ENCODE peak calls at places on chromosomes 13 and 19, in six cellular contexts. O, N, L, J, S and M are unnamed samples.

GRCh38 chr19:15550847-15551182 is 42.5 kb downstream of the CYP4F22 start:
- DNase-seq in O (peak), N (peak), L (peak), J (no peak), S (no peak), M (no peak)

GRCh38 chr19:38251564-38252051 is 4.6 kb downstream of the PPP1R14A start:
- DNase-seq in O (no peak), N (no peak), L (no peak), J (no peak), S (no peak), M (peak)

GRCh38 chr13:110272651-110273050 is 34.3 kb downstream of the COL4A1 start:
- DNase-seq in O (no peak), N (no peak), L (no peak), J (no peak), S (no peak), M (no peak)

GRCh38 chr19:54151362-54152035 is 8.0 kb downstream of the LENG1 start:
- DNase-seq in O (no peak), N (no peak), L (no peak), J (no peak), S (no peak), M (no peak)

GRCh38 chr13:63449549-63449948 is 2033.9 kb upstream of the PCDH20 start:
- DNase-seq in O (no peak), N (no peak), L (no peak), J (no peak), S (no peak), M (peak)

GRCh38 chr13:23899555-23899954 is 2.3 kb upstream of the C1QTNF9B start:
- DNase-seq in O (no peak), N (peak), L (peak), J (no peak), S (peak), M (peak)

GRCh38 chr19:13100031-13100588 is 2.5 kb downstream of the LYL1 start:
- DNase-seq in O (peak), N (peak), L (no peak), J (no peak), S (peak), M (peak)

GRCh38 chr19:37362733-37363132 is 8.2 kb upstream of the ZNF527 start:
- DNase-seq in O (no peak), N (no peak), L (peak), J (no peak), S (peak), M (no peak)

GRCh38 chr13:96650301-96650886 is 343.9 kb downstream of the OXGR1 start:
- DNase-seq in O (no peak), N (no peak), L (no peak), J (no peak), S (peak), M (no peak)

GRCh38 chr13:102679449-102680132 is 15.3 kb downstream of the METTL21C start:
- DNase-seq in O (no peak), N (no peak), L (no peak), J (no peak), S (no peak), M (no peak)

GRCh38 chr13:52832268-52832667 is 16.2 kb downstream of the PCDH8 start:
- DNase-seq in O (no peak), N (no peak), L (peak), J (no peak), S (no peak), M (no peak)

GRCh38 chr13:49608932-49609331 is 19.4 kb upstream of the ARL11 start:
- DNase-seq in O (no peak), N (no peak), L (no peak), J (no peak), S (no peak), M (no peak)

GRCh38 chr13:42696191-42696590 is 85.2 kb upstream of the FAM216B start:
- DNase-seq in O (no peak), N (no peak), L (no peak), J (no peak), S (peak), M (peak)

GRCh38 chr19:36212895-36213294 is 1.6 kb downstream of the ZNF565 start:
- DNase-seq in O (no peak), N (no peak), L (no peak), J (no peak), S (no peak), M (peak)

GRCh38 chr19:48724796-48725753 is 5.5 kb upstream of the MAMSTR start:
- DNase-seq in O (no peak), N (no peak), L (peak), J (no peak), S (peak), M (peak)

GRCh38 chr19:36043952-36044351 is 10.1 kb downstream of the THAP8 start:
- DNase-seq in O (no peak), N (no peak), L (no peak), J (no peak), S (no peak), M (no peak)

GRCh38 chr13:110559986-110560385 is 1.5 kb downstream of the RAB20 start:
- DNase-seq in O (no peak), N (no peak), L (no peak), J (no peak), S (no peak), M (no peak)